ENCODE peak calls at places on chromosome 16, in four cellular contexts. K, H, J and V are unnamed samples.
A peak's percentile ranks its signal among the peaks of the same experiment; 100 is the strongest.

GRCh38 chr16:48810803-48811453 is 200.9 kb upstream of the N4BP1 start:
- DNase-seq in K (no peak), H (no peak), J (no peak), V (no peak)

GRCh38 chr16:86925067-86925791 is 346.9 kb downstream of the FOXL1 start:
- DNase-seq in K (no peak), H (no peak), J (no peak), V (no peak)

GRCh38 chr16:24611310-24611709 is 71.9 kb downstream of the RBBP6 start:
- DNase-seq in K (no peak), H (no peak), J (no peak), V (no peak)

GRCh38 chr16:14427371-14427948 is 202.6 kb downstream of the PARN start:
- DNase-seq in K (no peak), H (no peak), J (no peak), V (no peak)

GRCh38 chr16:84024854-84025253 is 17.7 kb downstream of the SLC38A8 start:
- DNase-seq in K (no peak), H (no peak), J (no peak), V (no peak)

GRCh38 chr16:19844945-19845641 is 39.6 kb downstream of the GPRC5B start:
- DNase-seq in K (no peak), H (peak; percentile 23), J (no peak), V (peak; percentile 36)

GRCh38 chr16:25481636-25482035 is 210.1 kb upstream of the HS3ST4 start:
- DNase-seq in K (no peak), H (no peak), J (peak; percentile 8), V (no peak)

GRCh38 chr16:88558457-88559442 is 11.5 kb upstream of the ZC3H18 start:
- DNase-seq in K (peak; percentile 64), H (peak; percentile 83), J (peak; percentile 82), V (no peak)

GRCh38 chr16:6682142-6682811 is 650.4 kb upstream of the RBFOX1 start:
- DNase-seq in K (no peak), H (peak; percentile 70), J (peak; percentile 20), V (peak; percentile 7)

GRCh38 chr16:367333-367903 is 2.9 kb downstream of the MRPL28 start:
- DNase-seq in K (no peak), H (no peak), J (no peak), V (no peak)

GRCh38 chr16:47777191-47777590 is 316.1 kb downstream of the PHKB start:
- DNase-seq in K (no peak), H (no peak), J (no peak), V (no peak)

GRCh38 chr16:85663891-85664321 is 24.8 kb downstream of the GINS2 start:
- DNase-seq in K (no peak), H (no peak), J (no peak), V (no peak)

GRCh38 chr16:85006639-85007038 is 4.7 kb downstream of the ZDHHC7 start:
- DNase-seq in K (no peak), H (no peak), J (no peak), V (no peak)

GRCh38 chr16:80427800-80428199 is 113.0 kb upstream of the DYNLRB2 start:
- DNase-seq in K (no peak), H (no peak), J (no peak), V (no peak)

GRCh38 chr16:89150981-89151380 is 20.6 kb upstream of the CDH15 start:
- DNase-seq in K (no peak), H (no peak), J (no peak), V (no peak)

GRCh38 chr16:81457326-81458133 is 12.9 kb downstream of the CMIP start:
- DNase-seq in K (peak; percentile 16), H (peak; percentile 81), J (peak; percentile 89), V (no peak)

GRCh38 chr16:63787014-63787413 is 1334.8 kb downstream of the CDH11 start:
- DNase-seq in K (no peak), H (no peak), J (no peak), V (no peak)

GRCh38 chr16:51757921-51758479 is 606.9 kb upstream of the SALL1 start:
- DNase-seq in K (no peak), H (no peak), J (no peak), V (no peak)

GRCh38 chr16:23557779-23558330 is 328 bp downstream of the UBFD1 start:
- DNase-seq in K (no peak), H (no peak), J (peak; percentile 26), V (no peak)

GRCh38 chr16:1526608-1527555 is 6.6 kb upstream of the TMEM204 start:
- DNase-seq in K (no peak), H (no peak), J (no peak), V (no peak)

GRCh38 chr16:727291-727977 is 528 bp downstream of the HAGHL start:
- DNase-seq in K (no peak), H (peak; percentile 39), J (no peak), V (no peak)

GRCh38 chr16:73053379-73054130 is 5.6 kb upstream of the ZFHX3 start:
- DNase-seq in K (peak; percentile 55), H (no peak), J (peak; percentile 75), V (no peak)

GRCh38 chr16:2147378-2147777 is 1.0 kb upstream of the RAB26 start:
- DNase-seq in K (no peak), H (no peak), J (no peak), V (no peak)

GRCh38 chr16:84672276-84673202 is 24.2 kb downstream of the KLHL36 start:
- DNase-seq in K (peak; percentile 48), H (peak; percentile 91), J (peak; percentile 58), V (peak; percentile 36)

GRCh38 chr16:68070249-68070725 is 14.9 kb upstream of the NFATC3 start:
- DNase-seq in K (no peak), H (no peak), J (no peak), V (no peak)

GRCh38 chr16:83797013-83797412 is 10.8 kb upstream of the HSBP1 start:
- DNase-seq in K (no peak), H (no peak), J (no peak), V (no peak)

GRCh38 chr16:85781685-85782370 is 17.5 kb downstream of the EMC8 start:
- DNase-seq in K (no peak), H (no peak), J (peak; percentile 68), V (no peak)

GRCh38 chr16:72937360-72937759 is 110.6 kb downstream of the ZFHX3 start:
- DNase-seq in K (no peak), H (no peak), J (peak; percentile 49), V (no peak)

GRCh38 chr16:72191551-72191950 is 19.6 kb upstream of the PMFBP1 start:
- DNase-seq in K (no peak), H (no peak), J (no peak), V (no peak)

GRCh38 chr16:75320435-75320834 is 69.0 kb upstream of the BCAR1 start:
- DNase-seq in K (no peak), H (no peak), J (peak; percentile 41), V (no peak)

GRCh38 chr16:66274335-66275110 is 92.0 kb upstream of the CDH5 start:
- DNase-seq in K (peak; percentile 32), H (no peak), J (peak; percentile 20), V (no peak)
- TF ChIP-seq TCF7L2 in K (no peak), H (no peak), J (no peak), V (no peak)

DNA sequence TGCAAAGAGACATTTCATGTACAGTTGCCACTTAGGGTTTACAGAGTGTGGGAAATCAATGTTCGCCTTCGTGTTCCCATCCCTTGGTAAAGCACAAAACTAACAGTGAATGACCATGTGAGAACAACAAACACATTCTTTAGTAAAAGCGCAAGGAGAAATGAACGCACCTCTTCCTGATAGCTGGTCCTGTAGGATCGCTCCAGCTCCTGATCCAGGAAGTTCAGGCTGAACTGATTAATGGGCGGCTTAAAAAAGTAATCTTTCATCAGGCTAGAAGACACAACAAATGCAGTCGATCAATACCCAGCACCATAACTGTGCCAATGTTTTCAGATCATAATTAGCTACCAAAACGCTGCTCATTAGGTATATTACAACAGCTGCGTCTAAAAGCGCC is 108.3 kb upstream of the CREBBP start:
- DNase-seq in K (no peak), H (no peak), J (no peak), V (no peak)
- TF ChIP-seq SIN3A in K (no peak), H (no peak), J (no peak), V (no peak)

GRCh38 chr16:22029632-22030031 is 21.7 kb downstream of the MOSMO start:
- DNase-seq in K (no peak), H (no peak), J (no peak), V (no peak)
- H3K27ac ChIP-seq in K (peak overlapping the region; percentile 72), H (no peak overlapping the region), J (peak overlapping the region; percentile 66), V (peak overlapping the region; percentile 2)

GRCh38 chr16:27799866-27800265 is 249.9 kb downstream of the KATNIP start:
- DNase-seq in K (no peak), H (no peak), J (no peak), V (no peak)

GRCh38 chr16:27792486-27793275 is 242.7 kb downstream of the KATNIP start:
- DNase-seq in K (no peak), H (no peak), J (no peak), V (no peak)

GRCh38 chr16:27800817-27801216 is 250.9 kb downstream of the KATNIP start:
- DNase-seq in K (no peak), H (no peak), J (no peak), V (no peak)

GRCh38 chr16:27798241-27798640 is 248.3 kb downstream of the KATNIP start:
- DNase-seq in K (no peak), H (no peak), J (no peak), V (no peak)

DNA sequence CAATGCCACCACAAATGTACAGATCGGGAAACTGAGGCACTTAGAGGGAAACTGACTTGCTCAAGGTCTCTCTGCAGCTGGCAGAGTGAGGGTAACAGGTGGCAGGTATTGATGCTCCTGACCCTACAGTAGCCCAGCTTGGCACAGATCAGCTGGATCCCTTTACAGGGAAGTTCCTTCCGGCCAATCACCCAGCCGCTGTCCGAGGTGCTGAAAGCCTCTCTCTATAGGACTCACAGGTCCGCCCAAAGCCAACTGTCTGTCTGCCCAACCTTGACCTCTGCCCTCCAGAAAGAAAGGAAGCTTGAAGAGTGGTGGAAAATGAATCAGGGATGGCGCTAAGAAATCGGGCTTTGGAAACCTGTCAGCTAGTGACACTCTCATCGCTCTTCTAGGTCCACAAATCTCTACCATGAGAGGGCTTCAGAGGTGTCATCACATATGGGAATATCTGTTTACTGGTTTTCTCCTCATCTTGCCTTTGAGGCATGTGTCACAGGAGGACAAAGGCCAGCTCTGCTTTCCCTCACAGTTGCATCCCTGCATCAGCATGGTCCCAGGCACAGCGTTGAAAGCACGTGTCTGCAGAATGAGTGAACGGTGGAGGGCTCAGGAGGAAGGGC is 246.2 kb downstream of the KATNIP start:
- DNase-seq in K (peak; percentile 4), H (peak; percentile 69), J (peak; percentile 51), V (no peak)
- TF ChIP-seq TCF7L2 in K (no peak), H (no peak), J (no peak), V (no peak)